ENCODE peak calls at places on chromosomes 3 and 15, in four cellular contexts. One of them, this sample, is unnamed.

GRCh38 chr15:65638681-65639089 is 16.9 kb downstream of the SLC24A1 start:
- DNase-seq in CD8-positive, alpha-beta T cell: peak; percentile 29
- DNase-seq in PC-9: peak; percentile 57
- DNase-seq in psoas muscle: no peak
- DNase-seq in this sample: peak; percentile 6

GRCh38 chr3:17931121-17931520 is 188.7 kb upstream of the TBC1D5 start:
- DNase-seq in PC-9: no peak
- DNase-seq in CD8-positive, alpha-beta T cell: no peak
- DNase-seq in psoas muscle: no peak
- DNase-seq in this sample: no peak

GRCh38 chr15:37208475-37209363 is 108.4 kb upstream of the MEIS2 start:
- DNase-seq in psoas muscle: no peak
- DNase-seq in PC-9: no peak
- DNase-seq in CD8-positive, alpha-beta T cell: no peak
- DNase-seq in this sample: no peak

GRCh38 chr3:168097381-168097780 is 1.7 kb upstream of the GOLIM4 start:
- DNase-seq in psoas muscle: no peak
- DNase-seq in PC-9: no peak
- DNase-seq in CD8-positive, alpha-beta T cell: no peak
- DNase-seq in this sample: no peak

GRCh38 chr15:80693682-80694623 is 1.2 kb upstream of the ABHD17C start:
- DNase-seq in CD8-positive, alpha-beta T cell: no peak
- DNase-seq in PC-9: no peak
- DNase-seq in psoas muscle: no peak
- DNase-seq in this sample: no peak

GRCh38 chr15:27527490-27528067 is 556.6 kb downstream of the GABRG3 start:
- DNase-seq in CD8-positive, alpha-beta T cell: no peak
- DNase-seq in PC-9: no peak
- DNase-seq in psoas muscle: no peak
- DNase-seq in this sample: no peak

GRCh38 chr3:49647741-49648140 is 26.4 kb upstream of the APEH start:
- DNase-seq in PC-9: no peak
- DNase-seq in CD8-positive, alpha-beta T cell: no peak
- DNase-seq in psoas muscle: peak; percentile 70
- DNase-seq in this sample: no peak

GRCh38 chr3:59839810-59840515 is 790.1 kb upstream of the CFAP20DC start:
- DNase-seq in psoas muscle: no peak
- DNase-seq in PC-9: no peak
- DNase-seq in CD8-positive, alpha-beta T cell: no peak
- DNase-seq in this sample: no peak

GRCh38 chr3:112647122-112647521 is 6.2 kb upstream of the CCDC80 start:
- DNase-seq in PC-9: peak; percentile 95
- DNase-seq in psoas muscle: no peak
- DNase-seq in CD8-positive, alpha-beta T cell: no peak
- DNase-seq in this sample: no peak

GRCh38 chr3:112653881-112654300 is 12.9 kb upstream of the CCDC80 start:
- DNase-seq in psoas muscle: peak; percentile 59
- DNase-seq in PC-9: peak; percentile 67
- DNase-seq in CD8-positive, alpha-beta T cell: no peak
- DNase-seq in this sample: no peak

GRCh38 chr15:35196273-35196672 is 111.2 kb upstream of the NANOGP8 start:
- DNase-seq in PC-9: no peak
- DNase-seq in CD8-positive, alpha-beta T cell: no peak
- DNase-seq in psoas muscle: no peak
- DNase-seq in this sample: no peak

GRCh38 chr15:38536201-38536676 is 28.4 kb downstream of the RASGRP1 start:
- DNase-seq in PC-9: no peak
- DNase-seq in CD8-positive, alpha-beta T cell: no peak
- DNase-seq in psoas muscle: peak; percentile 56
- DNase-seq in this sample: no peak

GRCh38 chr3:35929158-35929557 is 289.8 kb downstream of the ARPP21 start:
- DNase-seq in CD8-positive, alpha-beta T cell: no peak
- DNase-seq in psoas muscle: no peak
- DNase-seq in PC-9: no peak
- DNase-seq in this sample: no peak

GRCh38 chr3:9036327-9037112 is 73.2 kb upstream of the RAD18 start:
- DNase-seq in psoas muscle: peak; percentile 89
- DNase-seq in PC-9: no peak
- DNase-seq in CD8-positive, alpha-beta T cell: no peak
- DNase-seq in this sample: no peak

GRCh38 chr3:119181765-119182164 is 8.4 kb downstream of the UPK1B start:
- DNase-seq in PC-9: peak; percentile 92
- DNase-seq in CD8-positive, alpha-beta T cell: no peak
- DNase-seq in psoas muscle: no peak
- DNase-seq in this sample: no peak

GRCh38 chr15:36951747-36952247 is 148.6 kb downstream of the MEIS2 start:
- DNase-seq in psoas muscle: no peak
- DNase-seq in CD8-positive, alpha-beta T cell: no peak
- DNase-seq in PC-9: no peak
- DNase-seq in this sample: no peak

GRCh38 chr3:18402140-18402834 is 22.9 kb downstream of the SATB1 start:
- DNase-seq in CD8-positive, alpha-beta T cell: no peak
- DNase-seq in PC-9: no peak
- DNase-seq in psoas muscle: no peak
- DNase-seq in this sample: no peak

GRCh38 chr3:96354742-96355141 is 459.7 kb upstream of the EPHA6 start:
- DNase-seq in CD8-positive, alpha-beta T cell: no peak
- DNase-seq in PC-9: no peak
- DNase-seq in psoas muscle: no peak
- DNase-seq in this sample: no peak

GRCh38 chr3:104102386-104102785 is 1264.3 kb upstream of the ALCAM start:
- DNase-seq in psoas muscle: no peak
- DNase-seq in CD8-positive, alpha-beta T cell: no peak
- DNase-seq in PC-9: no peak
- DNase-seq in this sample: no peak

GRCh38 chr15:88657326-88658069 is 18.7 kb downstream of the ISG20 start:
- DNase-seq in PC-9: no peak
- DNase-seq in CD8-positive, alpha-beta T cell: no peak
- DNase-seq in psoas muscle: no peak
- DNase-seq in this sample: no peak

GRCh38 chr3:156334841-156335545 is 214.6 kb downstream of the KCNAB1 start:
- DNase-seq in CD8-positive, alpha-beta T cell: no peak
- DNase-seq in PC-9: no peak
- DNase-seq in psoas muscle: no peak
- DNase-seq in this sample: no peak

GRCh38 chr15:50907866-50908208 is 646 bp upstream of the AP4E1 start:
- DNase-seq in CD8-positive, alpha-beta T cell: peak; percentile 45
- DNase-seq in psoas muscle: no peak
- DNase-seq in PC-9: no peak
- DNase-seq in this sample: peak; percentile 11

GRCh38 chr3:163924600-163924999 is 1153.7 kb downstream of the SI start:
- DNase-seq in psoas muscle: no peak
- DNase-seq in PC-9: no peak
- DNase-seq in CD8-positive, alpha-beta T cell: no peak
- DNase-seq in this sample: no peak

GRCh38 chr3:143824675-143825074 is 23.6 kb downstream of the SLC9A9 start:
- DNase-seq in psoas muscle: no peak
- DNase-seq in PC-9: no peak
- DNase-seq in CD8-positive, alpha-beta T cell: no peak
- DNase-seq in this sample: no peak
- H3K27ac ChIP-seq in psoas muscle: no peak overlapping the region
- H3K27ac ChIP-seq in PC-9: no peak overlapping the region
- H3K27ac ChIP-seq in CD8-positive, alpha-beta T cell: no peak overlapping the region
- H3K27ac ChIP-seq in this sample: no peak overlapping the region

GRCh38 chr3:136544532-136544931 is 207.6 kb downstream of the STAG1 start:
- DNase-seq in CD8-positive, alpha-beta T cell: no peak
- DNase-seq in PC-9: no peak
- DNase-seq in psoas muscle: no peak
- DNase-seq in this sample: no peak

GRCh38 chr3:136547293-136547692 is 204.9 kb downstream of the STAG1 start:
- DNase-seq in psoas muscle: no peak
- DNase-seq in PC-9: no peak
- DNase-seq in CD8-positive, alpha-beta T cell: no peak
- DNase-seq in this sample: no peak

GRCh38 chr3:136543385-136543784 is 208.8 kb downstream of the STAG1 start:
- DNase-seq in CD8-positive, alpha-beta T cell: no peak
- DNase-seq in psoas muscle: no peak
- DNase-seq in PC-9: no peak
- DNase-seq in this sample: no peak

GRCh38 chr3:136545664-136546266 is 206.4 kb downstream of the STAG1 start:
- DNase-seq in CD8-positive, alpha-beta T cell: no peak
- DNase-seq in PC-9: no peak
- DNase-seq in psoas muscle: no peak
- DNase-seq in this sample: no peak

GRCh38 chr3:136546718-136547117 is 205.5 kb downstream of the STAG1 start:
- DNase-seq in CD8-positive, alpha-beta T cell: no peak
- DNase-seq in PC-9: no peak
- DNase-seq in psoas muscle: no peak
- DNase-seq in this sample: no peak
- TF ChIP-seq CTCF in CD8-positive, alpha-beta T cell: peak; percentile 14
- TF ChIP-seq CTCF in PC-9: peak; percentile 48
- TF ChIP-seq CTCF in psoas muscle: peak; percentile 11
- TF ChIP-seq CTCF in this sample: no peak

GRCh38 chr3:1394188-1394587 is 301.4 kb downstream of the CNTN6 start:
- DNase-seq in CD8-positive, alpha-beta T cell: no peak
- DNase-seq in PC-9: no peak
- DNase-seq in psoas muscle: peak; percentile 16
- DNase-seq in this sample: no peak
- H3K9me3 ChIP-seq in CD8-positive, alpha-beta T cell: no peaks in the 10 kb centered on the region
- H3K9me3 ChIP-seq in PC-9: no peaks in the 10 kb centered on the region
- H3K9me3 ChIP-seq in psoas muscle: no peaks in the 10 kb centered on the region
- H3K9me3 ChIP-seq in this sample: no peaks in the 10 kb centered on the region

GRCh38 chr3:178823556-178824229 is 247.9 kb downstream of the ZMAT3 start:
- DNase-seq in CD8-positive, alpha-beta T cell: no peak
- DNase-seq in psoas muscle: no peak
- DNase-seq in PC-9: no peak
- DNase-seq in this sample: no peak
- H3K27ac ChIP-seq in CD8-positive, alpha-beta T cell: no peak overlapping the region
- H3K27ac ChIP-seq in psoas muscle: no peak overlapping the region
- H3K27ac ChIP-seq in PC-9: no peak overlapping the region
- H3K27ac ChIP-seq in this sample: no peak overlapping the region

DNA sequence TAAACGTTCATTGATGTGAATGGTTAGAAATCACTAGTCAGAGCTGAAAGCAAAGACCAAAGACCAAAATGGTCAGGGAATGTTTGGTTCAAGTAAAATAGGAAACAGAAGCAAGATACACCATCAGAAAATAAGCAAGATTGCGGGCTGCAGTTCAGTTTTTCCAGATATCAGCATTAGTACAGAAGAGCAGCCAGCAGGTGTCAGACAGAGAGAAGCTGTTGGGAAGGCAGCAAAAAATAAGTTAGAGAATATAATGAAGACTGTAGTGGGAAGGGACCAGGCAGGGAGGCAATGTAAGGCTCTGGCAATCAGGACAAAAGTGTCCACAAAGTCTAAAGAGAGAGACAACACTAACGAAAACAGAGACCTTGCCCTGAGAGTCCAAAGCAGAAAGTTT is 639.4 kb upstream of the NAALADL2 start:
- DNase-seq in PC-9: no peak
- DNase-seq in CD8-positive, alpha-beta T cell: no peak
- DNase-seq in psoas muscle: no peak
- DNase-seq in this sample: no peak
- TF ChIP-seq CTCF in PC-9: no peak
- TF ChIP-seq CTCF in CD8-positive, alpha-beta T cell: no peak
- TF ChIP-seq CTCF in psoas muscle: no peak
- TF ChIP-seq CTCF in this sample: no peak

DNA sequence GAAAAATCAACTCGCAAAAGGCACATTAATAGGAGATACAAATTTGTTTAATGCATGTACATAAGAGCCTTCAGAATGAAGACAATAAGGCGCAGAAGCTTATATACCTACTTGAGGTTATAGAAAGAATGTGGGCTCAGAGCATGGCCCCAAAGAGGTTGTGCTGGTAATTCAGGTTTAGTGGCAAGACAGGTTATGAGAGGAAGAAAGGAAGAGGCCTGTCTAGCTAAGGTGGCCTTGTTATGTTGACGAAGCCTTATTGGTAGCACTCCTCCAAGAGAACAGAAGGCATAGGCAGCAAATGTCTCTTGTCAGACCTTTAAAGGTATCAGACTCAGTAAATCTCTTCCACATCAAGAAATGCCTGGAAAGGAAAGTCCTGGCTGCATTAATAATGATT is 290.8 kb downstream of the MCTP2 start:
- DNase-seq in PC-9: no peak
- DNase-seq in CD8-positive, alpha-beta T cell: no peak
- DNase-seq in psoas muscle: no peak
- DNase-seq in this sample: no peak
- H3K9me3 ChIP-seq in PC-9: no peaks in the 10 kb centered on the region
- H3K9me3 ChIP-seq in CD8-positive, alpha-beta T cell: no peaks in the 10 kb centered on the region
- H3K9me3 ChIP-seq in psoas muscle: peaks cover 2% of the 10 kb centered on the region
- H3K9me3 ChIP-seq in this sample: no peaks in the 10 kb centered on the region

GRCh38 chr3:186959029-186959624 is 28.8 kb downstream of the ST6GAL1 start:
- DNase-seq in psoas muscle: no peak
- DNase-seq in PC-9: no peak
- DNase-seq in CD8-positive, alpha-beta T cell: no peak
- DNase-seq in this sample: no peak
- H3K27ac ChIP-seq in psoas muscle: no peak overlapping the region
- H3K27ac ChIP-seq in PC-9: no peak overlapping the region
- H3K27ac ChIP-seq in CD8-positive, alpha-beta T cell: no peak overlapping the region
- H3K27ac ChIP-seq in this sample: no peak overlapping the region

GRCh38 chr3:66500575-66501482 is at the start of gene LRIG1:
- DNase-seq in psoas muscle: peak; percentile 100
- DNase-seq in CD8-positive, alpha-beta T cell: peak; percentile 97
- DNase-seq in PC-9: no peak
- DNase-seq in this sample: peak; percentile 99
- TF ChIP-seq CTCF in psoas muscle: peak; percentile 20
- TF ChIP-seq CTCF in CD8-positive, alpha-beta T cell: peak; percentile 54
- TF ChIP-seq CTCF in PC-9: no peak
- TF ChIP-seq CTCF in this sample: peak; percentile 23

GRCh38 chr3:172198428-172198827 is 159.1 kb downstream of the FNDC3B start:
- DNase-seq in PC-9: no peak
- DNase-seq in psoas muscle: no peak
- DNase-seq in CD8-positive, alpha-beta T cell: no peak
- DNase-seq in this sample: no peak
- H3K9me3 ChIP-seq in PC-9: no peaks in the 10 kb centered on the region
- H3K9me3 ChIP-seq in psoas muscle: no peaks in the 10 kb centered on the region
- H3K9me3 ChIP-seq in CD8-positive, alpha-beta T cell: no peaks in the 10 kb centered on the region
- H3K9me3 ChIP-seq in this sample: no peaks in the 10 kb centered on the region

DNA sequence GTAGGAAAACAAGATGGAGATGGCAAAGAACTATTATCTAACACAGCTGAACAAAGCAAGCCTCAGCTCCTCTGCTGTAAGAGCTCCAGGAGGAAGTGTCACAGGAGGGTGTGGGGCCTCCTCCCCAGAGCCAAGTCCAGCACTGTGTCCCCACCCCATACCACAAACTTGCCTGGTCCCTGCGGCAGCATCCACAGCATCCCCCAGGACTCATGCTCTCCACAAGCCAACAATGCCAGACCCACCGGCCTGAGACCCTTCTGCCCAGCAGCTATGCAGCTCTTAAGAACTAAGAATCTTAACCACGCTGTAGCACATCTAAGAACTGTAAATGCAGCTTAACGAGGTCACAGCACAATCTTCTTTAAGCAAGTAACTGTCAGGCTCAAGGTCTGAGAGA is 9.1 kb downstream of the RBM15B start:
- DNase-seq in PC-9: peak; percentile 26
- DNase-seq in psoas muscle: no peak
- DNase-seq in CD8-positive, alpha-beta T cell: no peak
- DNase-seq in this sample: no peak
- H3K27ac ChIP-seq in PC-9: no peak overlapping the region
- H3K27ac ChIP-seq in psoas muscle: no peak overlapping the region
- H3K27ac ChIP-seq in CD8-positive, alpha-beta T cell: no peak overlapping the region
- H3K27ac ChIP-seq in this sample: no peak overlapping the region